ENCODE peak calls at places on chromosomes 6 and 20, in ten cellular contexts. Y is naive thymus-derived CD4-positive, alpha-beta T cell; N is fibroblast of lung; P is NT2/D1; R is occipital lobe; Z is substantia nigra; I is skeletal muscle cell; A is activated CD4-positive, alpha-beta T cell treated with anti-CD3 and anti-CD28 coated beads for 36 hours; S is stimulated activated CD4-positive, alpha-beta T cell treated with anti-CD3 and anti-CD28 coated beads, Interleukin-1b, Interleukin-23, amount 100 ng/mL, for 24 hours; H is OCI-LY7. B is an unnamed sample.

GRCh38 chr6:144305985-144306384 is 20.9 kb downstream of the UTRN start:
- DNase-seq in R (no peak), S (no peak), Y (no peak), I (no peak), H (no peak), Z (no peak), A (peak; percentile 48), N (peak; percentile 74), P (no peak), B (no peak)

GRCh38 chr6:39366875-39367618 is 44.5 kb upstream of the KCNK16 start:
- DNase-seq in Y (no peak), I (no peak), Z (peak; percentile 65), P (no peak), H (no peak), S (no peak), A (no peak), N (no peak), R (peak; percentile 40), B (no peak)

GRCh38 chr6:124963416-124964083 is 1.3 kb downstream of the RNF217 start:
- DNase-seq in Z (peak; percentile 36), H (no peak), A (no peak), I (no peak), S (no peak), P (no peak), Y (no peak), N (peak; percentile 73), R (no peak), B (no peak)

GRCh38 chr20:52172392-52173047 is 19.1 kb downstream of the ZFP64 start:
- DNase-seq in Y (no peak), I (no peak), Z (no peak), S (no peak), H (no peak), N (no peak), A (no peak), P (no peak), R (no peak), B (no peak)

GRCh38 chr20:37342231-37343177 is 3.4 kb upstream of the SRC start:
- DNase-seq in Z (no peak), H (peak; percentile 16), P (no peak), I (no peak), R (no peak), Y (no peak), S (no peak), A (no peak), N (no peak), B (no peak)

GRCh38 chr6:114390176-114390575 is 47.4 kb upstream of the HS3ST5 start:
- DNase-seq in A (no peak), S (no peak), I (no peak), H (no peak), R (no peak), Z (no peak), N (no peak), P (no peak), Y (no peak), B (no peak)

GRCh38 chr20:8473459-8473858 is 341.4 kb downstream of the PLCB1 start:
- DNase-seq in P (no peak), Y (no peak), I (peak; percentile 1), H (no peak), S (no peak), R (no peak), Z (no peak), N (peak; percentile 14), A (no peak), B (no peak)

GRCh38 chr20:15597306-15597705 is 975.9 kb downstream of the KIF16B start:
- DNase-seq in A (no peak), R (no peak), S (no peak), H (no peak), Y (no peak), N (no peak), Z (no peak), P (no peak), I (no peak), B (no peak)

GRCh38 chr6:78487401-78487800 is 379.9 kb upstream of the IRAK1BP1 start:
- DNase-seq in R (no peak), H (no peak), A (no peak), P (no peak), N (no peak), S (no peak), Y (no peak), I (no peak), Z (no peak), B (no peak)

GRCh38 chr20:36063916-36064660 is 90.5 kb upstream of the EPB41L1 start:
- DNase-seq in A (no peak), R (no peak), S (no peak), N (no peak), H (no peak), I (no peak), Y (no peak), Z (no peak), P (no peak), B (no peak)

GRCh38 chr20:2698912-2699311 is 6.3 kb downstream of the EBF4 start:
- DNase-seq in P (no peak), Y (no peak), S (no peak), H (no peak), R (no peak), Z (no peak), N (no peak), A (no peak), I (no peak), B (no peak)

GRCh38 chr20:25129908-25130307 is 48.0 kb upstream of the VSX1 start:
- DNase-seq in A (no peak), Y (no peak), S (no peak), P (no peak), I (no peak), H (no peak), Z (no peak), N (no peak), R (no peak), B (no peak)

GRCh38 chr6:155786528-155786927 is 330.9 kb upstream of the NOX3 start:
- DNase-seq in Y (no peak), S (no peak), N (no peak), A (no peak), P (no peak), H (no peak), Z (no peak), R (no peak), I (no peak), B (no peak)

GRCh38 chr6:98579089-98579488 is 255.3 kb upstream of the POU3F2 start:
- DNase-seq in S (no peak), N (no peak), Y (no peak), R (no peak), P (no peak), Z (no peak), H (no peak), A (no peak), I (no peak), B (no peak)